ENCODE peak calls at places on chromosome 18, in four cellular contexts. E is transverse colon; V is fibroblast of lung; N is naive thymus-derived CD4-positive, alpha-beta T cell. K is an unnamed sample.

GRCh38 chr18:38025433-38026038 is 459.9 kb upstream of the CELF4 start:
- DNase-seq in V (peak; percentile 30), E (no peak), N (no peak), K (no peak)

GRCh38 chr18:55343396-55344073 is 244.5 kb downstream of the TCF4 start:
- DNase-seq in V (peak; percentile 48), E (no peak), N (no peak), K (no peak)

GRCh38 chr18:68438983-68439382 is 275.9 kb downstream of the TMX3 start:
- DNase-seq in N (no peak), E (no peak), V (peak; percentile 75), K (no peak)

GRCh38 chr18:58996131-58996632 is 131.5 kb downstream of the ZNF532 start:
- DNase-seq in V (peak; percentile 95), E (no peak), N (no peak), K (no peak)

GRCh38 chr18:5693637-5694175 is 149.9 kb upstream of the EPB41L3 start:
- DNase-seq in V (peak; percentile 4), N (no peak), E (no peak), K (no peak)

GRCh38 chr18:12011962-12012549 is 30.7 kb downstream of the IMPA2 start:
- DNase-seq in N (no peak), E (peak; percentile 55), V (peak; percentile 26), K (no peak)

GRCh38 chr18:48902023-48902855 is 48.5 kb downstream of the SMAD7 start:
- DNase-seq in E (peak; percentile 75), V (peak; percentile 97), N (no peak), K (no peak)

GRCh38 chr18:6576706-6577375 is 152.7 kb upstream of the ARHGAP28 start:
- DNase-seq in N (no peak), V (no peak), E (no peak), K (no peak)

GRCh38 chr18:28365406-28365805 is 188.5 kb upstream of the CDH2 start:
- DNase-seq in N (no peak), E (no peak), V (peak; percentile 69), K (no peak)

GRCh38 chr18:8730080-8730827 is 24.9 kb downstream of the MTCL1 start:
- DNase-seq in E (peak; percentile 59), V (peak; percentile 96), N (no peak), K (no peak)

GRCh38 chr18:10270160-10270571 is 184.3 kb upstream of the APCDD1 start:
- DNase-seq in N (no peak), V (peak; percentile 49), E (no peak), K (no peak)

GRCh38 chr18:75140296-75140695 is 68.6 kb downstream of the PTGR3 start:
- DNase-seq in V (no peak), N (no peak), E (no peak), K (no peak)

GRCh38 chr18:64992654-64993053 is 758.2 kb upstream of the CDH7 start:
- DNase-seq in V (no peak), N (no peak), E (no peak), K (no peak)

GRCh38 chr18:10518595-10519273 is 7.1 kb upstream of the NAPG start:
- DNase-seq in V (peak; percentile 24), N (no peak), E (peak; percentile 27), K (no peak)

GRCh38 chr18:51463483-51464136 is 266.1 kb upstream of the MEX3C start:
- DNase-seq in E (no peak), V (no peak), N (no peak), K (no peak)

GRCh38 chr18:21599585-21600525 is 649 bp downstream of the ESCO1 start:
- DNase-seq in N (peak; percentile 4), V (peak; percentile 3), E (peak; percentile 73), K (peak; percentile 22)

GRCh38 chr18:59233017-59233410 is 13.1 kb downstream of the GRP start:
- DNase-seq in E (no peak), N (no peak), V (no peak), K (no peak)

GRCh38 chr18:51211552-51211951 is 14.1 kb upstream of the MEX3C start:
- DNase-seq in N (no peak), E (peak; percentile 13), V (peak; percentile 94), K (peak; percentile 30)

GRCh38 chr18:35707247-35707646 is 125.7 kb downstream of the GALNT1 start:
- DNase-seq in V (peak; percentile 30), E (no peak), N (no peak), K (no peak)

GRCh38 chr18:35711227-35711626 is 129.7 kb downstream of the GALNT1 start:
- DNase-seq in V (no peak), N (no peak), E (no peak), K (no peak)

GRCh38 chr18:35705988-35706387 is 124.4 kb downstream of the GALNT1 start:
- DNase-seq in V (no peak), N (no peak), E (no peak), K (no peak)

GRCh38 chr18:35710581-35710980 is 129.0 kb downstream of the GALNT1 start:
- DNase-seq in N (no peak), E (no peak), V (peak; percentile 64), K (no peak)

DNA sequence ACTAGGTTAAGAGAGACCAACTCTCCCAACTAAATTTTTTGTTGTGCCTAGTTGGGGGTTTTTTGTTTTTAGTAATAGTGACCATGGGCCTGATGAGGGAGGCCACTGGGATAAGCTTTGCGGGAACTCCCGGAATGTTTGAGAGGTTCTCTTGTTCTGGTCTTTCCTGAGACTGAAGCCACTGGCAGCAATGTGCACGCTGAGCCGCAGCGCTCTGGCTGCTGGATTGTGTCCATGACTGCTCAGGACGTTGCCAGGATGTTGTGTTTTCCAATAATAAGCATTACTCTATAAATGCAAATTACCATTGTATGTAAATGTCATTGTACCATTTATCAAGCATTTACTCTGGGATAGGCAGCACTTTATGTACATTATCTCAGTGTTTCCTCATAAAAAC is 126.1 kb downstream of the GALNT1 start:
- DNase-seq in E (no peak), V (peak; percentile 40), N (no peak), K (no peak)
- H3K4me1 ChIP-seq in E (no peaks in the 10 kb centered on the region), V (peaks cover 2% of the 10 kb centered on the region), N (no peaks in the 10 kb centered on the region), K (no peaks in the 10 kb centered on the region)

DNA sequence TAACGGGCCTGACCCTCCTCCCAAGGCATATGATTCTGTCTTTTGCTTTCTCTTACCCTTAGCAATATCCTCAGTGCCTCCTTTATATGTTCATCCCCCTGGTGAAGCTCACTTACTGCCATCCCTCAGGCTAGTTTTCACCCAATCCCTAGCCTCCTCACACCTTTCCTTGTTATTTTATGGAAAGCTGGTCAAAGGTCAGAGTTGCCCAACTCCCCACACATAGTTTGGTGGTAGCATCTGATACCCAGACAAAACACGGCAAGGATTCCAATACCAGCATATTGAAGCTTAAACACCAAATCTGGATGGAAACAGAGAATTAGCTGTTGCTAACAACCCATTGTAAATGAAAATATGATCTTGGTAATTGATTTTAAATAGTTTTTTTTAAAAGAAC is 82.1 kb downstream of the BCL2 start:
- DNase-seq in V (peak; percentile 53), N (no peak), E (no peak), K (no peak)
- H3K4me3 ChIP-seq in V (peak overlapping the region; percentile 52), N (no peak overlapping the region), E (no peak overlapping the region), K (no peak overlapping the region)

GRCh38 chr18:78080761-78081160 is 831.1 kb downstream of the GALR1 start:
- DNase-seq in V (no peak), E (no peak), N (no peak), K (no peak)

GRCh38 chr18:78085241-78086185 is 835.9 kb downstream of the GALR1 start:
- DNase-seq in N (no peak), V (no peak), E (no peak), K (no peak)

GRCh38 chr18:78086931-78087330 is 837.3 kb downstream of the GALR1 start:
- DNase-seq in V (no peak), E (no peak), N (no peak), K (no peak)

GRCh38 chr18:78080081-78080480 is 830.4 kb downstream of the GALR1 start:
- DNase-seq in N (no peak), V (no peak), E (no peak), K (no peak)

DNA sequence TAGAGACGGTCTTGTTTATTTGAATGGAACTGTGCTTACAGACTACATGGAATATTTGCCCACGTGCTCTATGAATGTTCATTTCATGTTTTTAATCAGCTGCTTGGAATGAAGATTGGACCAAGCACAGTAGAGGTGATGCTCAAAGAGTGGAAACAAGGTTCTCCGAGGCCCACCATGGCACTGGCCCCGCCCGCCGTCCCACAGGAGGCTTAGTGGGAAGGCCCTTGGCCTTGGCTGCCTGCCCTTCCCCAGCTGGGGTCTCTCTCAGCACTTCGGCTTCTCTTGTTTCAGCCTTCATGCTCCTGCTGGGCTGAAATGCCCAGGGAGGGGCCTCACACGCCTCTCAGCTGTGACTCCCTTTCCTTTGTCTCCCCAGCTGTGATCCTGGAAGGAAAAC is 833.1 kb downstream of the GALR1 start:
- DNase-seq in V (no peak), N (no peak), E (no peak), K (no peak)
- H3K9me3 ChIP-seq in V (no peaks in the 10 kb centered on the region), N (no peaks in the 10 kb centered on the region), E (no peaks in the 10 kb centered on the region), K (no peaks in the 10 kb centered on the region)

GRCh38 chr18:3062798-3063563 is 50.0 kb upstream of the LPIN2 start:
- DNase-seq in V (no peak), N (peak; percentile 63), E (peak; percentile 74), K (peak; percentile 66)
- H3K4me1 ChIP-seq in V (no peaks in the 10 kb centered on the region), N (peaks cover 70% of the 10 kb centered on the region), E (peaks cover 30% of the 10 kb centered on the region), K (peaks cover 67% of the 10 kb centered on the region)

GRCh38 chr18:2050702-2051201 is 520.6 kb downstream of the METTL4 start:
- DNase-seq in V (peak; percentile 55), N (no peak), E (no peak), K (no peak)
- H3K4me3 ChIP-seq in V (no peak overlapping the region), N (no peak overlapping the region), E (no peak overlapping the region), K (no peak overlapping the region)

K was measured in CD4-positive, alpha-beta memory T cell.